ENCODE peak calls at places on chromosomes 4 and X, in eight cellular contexts. K, D, F, B, N, Y, X and V are unnamed samples. For H3K4me1, the result is how much of the 10 kb centered on the place peaks cover.

GRCh38 chr4:111988514-111988913 is 156.7 kb upstream of the FAM241A start:
- DNase-seq in X (no peak), N (no peak), F (no peak), D (no peak), B (no peak), K (no peak), Y (no peak), V (no peak)

GRCh38 chrX:41559662-41560061 is 112.5 kb downstream of the NYX start:
- DNase-seq in B (no peak), N (no peak), D (no peak), Y (no peak), F (no peak), K (no peak), X (no peak), V (no peak)

GRCh38 chr4:176188654-176189053 is 6.7 kb downstream of the SPATA4 start:
- DNase-seq in K (no peak), B (no peak), F (no peak), D (no peak), Y (no peak), X (no peak), N (no peak), V (no peak)

GRCh38 chrX:119427024-119427794 is 28.1 kb downstream of the SLC25A43 start:
- DNase-seq in D (no peak), X (no peak), Y (no peak), K (no peak), B (peak), F (no peak), N (peak), V (no peak)

GRCh38 chr4:119087121-119087520 is 48.5 kb upstream of the MYOZ2 start:
- DNase-seq in F (no peak), D (no peak), K (no peak), B (no peak), X (no peak), N (no peak), Y (no peak), V (no peak)

GRCh38 chr4:61446957-61447356 is 246.8 kb downstream of the ADGRL3 start:
- DNase-seq in F (no peak), X (no peak), B (no peak), Y (no peak), K (no peak), N (no peak), D (no peak), V (no peak)

GRCh38 chr4:109298279-109299010 is 4.0 kb downstream of the COL25A1 start:
- DNase-seq in F (no peak), N (no peak), D (peak), Y (no peak), K (no peak), X (no peak), B (no peak), V (no peak)

GRCh38 chr4:184376923-184377322 is 97.4 kb downstream of the IRF2 start:
- DNase-seq in X (no peak), Y (no peak), N (no peak), F (no peak), B (no peak), K (no peak), D (no peak), V (no peak)

GRCh38 chrX:155841232-155841631 is 39.9 kb upstream of the VAMP7 start:
- DNase-seq in N (no peak), X (no peak), Y (no peak), K (no peak), F (no peak), B (no peak), D (no peak), V (no peak)

GRCh38 chr4:148265627-148266026 is 176.6 kb downstream of the NR3C2 start:
- DNase-seq in Y (no peak), X (no peak), K (no peak), N (no peak), B (no peak), D (no peak), F (no peak), V (no peak)

GRCh38 chr4:5839751-5840674 is 52.9 kb downstream of the CRMP1 start:
- DNase-seq in K (no peak), X (peak), F (no peak), N (peak), B (peak), D (no peak), Y (no peak), V (no peak)

GRCh38 chr4:734075-734474 is 28.4 kb downstream of the PCGF3 start:
- DNase-seq in B (no peak), D (no peak), Y (no peak), X (peak), N (no peak), F (no peak), K (no peak), V (no peak)

GRCh38 chr4:82373816-82374740 is at the start of gene HNRNPD:
- DNase-seq in B (peak), Y (peak), K (peak), F (peak), D (peak), N (peak), X (peak), V (peak)
- H3K4me1 ChIP-seq in B (under half), Y (under half), K (under half), F (under half), D (under half), N (under half), X (under half), V (under half)

GRCh38 chr4:76179398-76180318 is 31.5 kb upstream of the NUP54 start:
- DNase-seq in B (peak), F (peak), D (peak), K (peak), N (peak), X (no peak), Y (peak), V (peak)
- TF ChIP-seq POLR2A in B (no peak), F (no peak), D (no peak), K (no peak), N (no peak), X (no peak), Y (no peak), V (no peak)

GRCh38 chr4:183142566-183143545 is 43.8 kb downstream of the WWC2 start:
- DNase-seq in B (peak), Y (no peak), F (no peak), D (no peak), X (no peak), K (no peak), N (peak), V (peak)

GRCh38 chr4:183147191-183147590 is 48.1 kb downstream of the WWC2 start:
- DNase-seq in B (no peak), X (no peak), F (no peak), K (no peak), N (no peak), D (no peak), Y (no peak), V (peak)

GRCh38 chr4:183147983-183148382 is 48.9 kb downstream of the WWC2 start:
- DNase-seq in X (no peak), N (no peak), D (no peak), B (no peak), K (no peak), F (no peak), Y (no peak), V (no peak)

GRCh38 chr4:183146478-183146877 is 47.4 kb downstream of the WWC2 start:
- DNase-seq in B (peak), D (no peak), K (no peak), N (no peak), Y (no peak), X (no peak), F (no peak), V (no peak)

GRCh38 chr4:183145773-183146172 is 46.7 kb downstream of the WWC2 start:
- DNase-seq in B (no peak), K (no peak), N (no peak), X (no peak), F (no peak), D (no peak), Y (no peak), V (no peak)
- H3K4me1 ChIP-seq in B (under half), K (under half), N (under half), X (under half), F (under half), D (under half), Y (under half), V (under half)

GRCh38 chr4:63786181-63786580 is 623.1 kb downstream of the TECRL start:
- DNase-seq in B (no peak), N (no peak), D (no peak), K (no peak), X (no peak), F (no peak), Y (no peak), V (no peak)

GRCh38 chr4:63788271-63788670 is 621.0 kb downstream of the TECRL start:
- DNase-seq in X (no peak), N (no peak), D (no peak), K (no peak), Y (no peak), F (no peak), B (no peak), V (no peak)

GRCh38 chr4:63795301-63795700 is 613.9 kb downstream of the TECRL start:
- DNase-seq in Y (no peak), K (no peak), B (no peak), F (no peak), N (no peak), X (no peak), D (no peak), V (no peak)

GRCh38 chr4:63787326-63787725 is 621.9 kb downstream of the TECRL start:
- DNase-seq in B (no peak), D (no peak), K (no peak), X (no peak), Y (no peak), N (no peak), F (no peak), V (no peak)

GRCh38 chr4:63790377-63790776 is 618.9 kb downstream of the TECRL start:
- DNase-seq in D (no peak), Y (no peak), N (no peak), F (no peak), B (no peak), K (no peak), X (no peak), V (no peak)
- TF ChIP-seq POLR2A in D (no peak), Y (no peak), N (no peak), F (no peak), B (no peak), K (no peak), X (no peak), V (no peak)